ENCODE peak calls at places on chromosomes 13 and 19, in nine cellular contexts. One of them, this sample, is unnamed.

GRCh38 chr13:37306778-37307544 is 201.5 kb upstream of the CSNK1A1L start:
- DNase-seq in posterior cingulate gyrus: no peak
- DNase-seq in DMS 273 treated with DMSO at 0.1 percent for 48 hours: no peak
- DNase-seq in activated CD8-positive, alpha-beta memory T cell treated with anti-CD3 and anti-CD28 coated beads for 48 hours: no peak
- DNase-seq in cerebellar nuclear complex: no peak
- DNase-seq in thyroid gland: no peak
- DNase-seq in GM03348: peak
- DNase-seq in EL: peak
- DNase-seq in foreskin fibroblast: peak
- DNase-seq in this sample: no peak

GRCh38 chr19:33300016-33300981 is 2.0 kb downstream of the CEBPA start:
- DNase-seq in posterior cingulate gyrus: no peak
- DNase-seq in DMS 273 treated with DMSO at 0.1 percent for 48 hours: no peak
- DNase-seq in activated CD8-positive, alpha-beta memory T cell treated with anti-CD3 and anti-CD28 coated beads for 48 hours: no peak
- DNase-seq in cerebellar nuclear complex: no peak
- DNase-seq in thyroid gland: no peak
- DNase-seq in GM03348: peak
- DNase-seq in EL: no peak
- DNase-seq in foreskin fibroblast: no peak
- DNase-seq in this sample: no peak

GRCh38 chr13:114118763-114119123 is 13.7 kb downstream of the RASA3 start:
- DNase-seq in posterior cingulate gyrus: no peak
- DNase-seq in DMS 273 treated with DMSO at 0.1 percent for 48 hours: no peak
- DNase-seq in activated CD8-positive, alpha-beta memory T cell treated with anti-CD3 and anti-CD28 coated beads for 48 hours: no peak
- DNase-seq in cerebellar nuclear complex: no peak
- DNase-seq in thyroid gland: peak
- DNase-seq in GM03348: peak
- DNase-seq in EL: no peak
- DNase-seq in foreskin fibroblast: no peak
- DNase-seq in this sample: no peak

GRCh38 chr19:44512326-44513298 is 12.3 kb upstream of the ZNF180 start:
- DNase-seq in posterior cingulate gyrus: no peak
- DNase-seq in DMS 273 treated with DMSO at 0.1 percent for 48 hours: no peak
- DNase-seq in activated CD8-positive, alpha-beta memory T cell treated with anti-CD3 and anti-CD28 coated beads for 48 hours: no peak
- DNase-seq in cerebellar nuclear complex: no peak
- DNase-seq in thyroid gland: no peak
- DNase-seq in GM03348: peak
- DNase-seq in EL: peak
- DNase-seq in foreskin fibroblast: peak
- DNase-seq in this sample: no peak

GRCh38 chr19:44738603-44739585 is 9.6 kb upstream of the BCL3 start:
- DNase-seq in posterior cingulate gyrus: no peak
- DNase-seq in DMS 273 treated with DMSO at 0.1 percent for 48 hours: no peak
- DNase-seq in activated CD8-positive, alpha-beta memory T cell treated with anti-CD3 and anti-CD28 coated beads for 48 hours: no peak
- DNase-seq in cerebellar nuclear complex: no peak
- DNase-seq in thyroid gland: peak
- DNase-seq in GM03348: no peak
- DNase-seq in EL: no peak
- DNase-seq in foreskin fibroblast: no peak
- DNase-seq in this sample: no peak

GRCh38 chr13:69423844-69424243 is 683.8 kb upstream of the ATXN8OS start:
- DNase-seq in posterior cingulate gyrus: no peak
- DNase-seq in DMS 273 treated with DMSO at 0.1 percent for 48 hours: no peak
- DNase-seq in activated CD8-positive, alpha-beta memory T cell treated with anti-CD3 and anti-CD28 coated beads for 48 hours: no peak
- DNase-seq in cerebellar nuclear complex: no peak
- DNase-seq in thyroid gland: no peak
- DNase-seq in GM03348: no peak
- DNase-seq in EL: no peak
- DNase-seq in foreskin fibroblast: no peak
- DNase-seq in this sample: no peak

GRCh38 chr13:113179374-113180230 is 21.2 kb downstream of the PROZ start:
- DNase-seq in posterior cingulate gyrus: no peak
- DNase-seq in DMS 273 treated with DMSO at 0.1 percent for 48 hours: no peak
- DNase-seq in activated CD8-positive, alpha-beta memory T cell treated with anti-CD3 and anti-CD28 coated beads for 48 hours: no peak
- DNase-seq in cerebellar nuclear complex: no peak
- DNase-seq in thyroid gland: no peak
- DNase-seq in GM03348: no peak
- DNase-seq in EL: peak
- DNase-seq in foreskin fibroblast: no peak
- DNase-seq in this sample: no peak

GRCh38 chr19:8831832-8832131 is 322 bp downstream of the ZNF558 start:
- DNase-seq in posterior cingulate gyrus: no peak
- DNase-seq in DMS 273 treated with DMSO at 0.1 percent for 48 hours: no peak
- DNase-seq in activated CD8-positive, alpha-beta memory T cell treated with anti-CD3 and anti-CD28 coated beads for 48 hours: no peak
- DNase-seq in cerebellar nuclear complex: no peak
- DNase-seq in thyroid gland: no peak
- DNase-seq in GM03348: no peak
- DNase-seq in EL: no peak
- DNase-seq in foreskin fibroblast: no peak
- DNase-seq in this sample: no peak

GRCh38 chr19:33752945-33753344 is 43.7 kb upstream of the KCTD15 start:
- DNase-seq in posterior cingulate gyrus: no peak
- DNase-seq in DMS 273 treated with DMSO at 0.1 percent for 48 hours: no peak
- DNase-seq in activated CD8-positive, alpha-beta memory T cell treated with anti-CD3 and anti-CD28 coated beads for 48 hours: no peak
- DNase-seq in cerebellar nuclear complex: no peak
- DNase-seq in thyroid gland: no peak
- DNase-seq in GM03348: no peak
- DNase-seq in EL: no peak
- DNase-seq in foreskin fibroblast: no peak
- DNase-seq in this sample: no peak

GRCh38 chr13:39602614-39603366 is at the start of gene LHFPL6:
- DNase-seq in posterior cingulate gyrus: peak
- DNase-seq in DMS 273 treated with DMSO at 0.1 percent for 48 hours: no peak
- DNase-seq in activated CD8-positive, alpha-beta memory T cell treated with anti-CD3 and anti-CD28 coated beads for 48 hours: peak
- DNase-seq in cerebellar nuclear complex: peak
- DNase-seq in thyroid gland: peak
- DNase-seq in GM03348: peak
- DNase-seq in EL: peak
- DNase-seq in foreskin fibroblast: peak
- DNase-seq in this sample: peak

GRCh38 chr13:75797719-75798118 is 161.6 kb downstream of the LMO7 start:
- DNase-seq in posterior cingulate gyrus: no peak
- DNase-seq in DMS 273 treated with DMSO at 0.1 percent for 48 hours: no peak
- DNase-seq in activated CD8-positive, alpha-beta memory T cell treated with anti-CD3 and anti-CD28 coated beads for 48 hours: no peak
- DNase-seq in cerebellar nuclear complex: no peak
- DNase-seq in thyroid gland: no peak
- DNase-seq in GM03348: no peak
- DNase-seq in EL: no peak
- DNase-seq in foreskin fibroblast: no peak
- DNase-seq in this sample: no peak

GRCh38 chr13:41007359-41008118 is 11.6 kb downstream of the ELF1 start:
- DNase-seq in posterior cingulate gyrus: no peak
- DNase-seq in DMS 273 treated with DMSO at 0.1 percent for 48 hours: no peak
- DNase-seq in activated CD8-positive, alpha-beta memory T cell treated with anti-CD3 and anti-CD28 coated beads for 48 hours: no peak
- DNase-seq in cerebellar nuclear complex: no peak
- DNase-seq in thyroid gland: no peak
- DNase-seq in GM03348: peak
- DNase-seq in EL: peak
- DNase-seq in foreskin fibroblast: no peak
- DNase-seq in this sample: no peak

GRCh38 chr13:93460005-93460404 is 233.4 kb downstream of the GPC6 start:
- DNase-seq in posterior cingulate gyrus: no peak
- DNase-seq in DMS 273 treated with DMSO at 0.1 percent for 48 hours: no peak
- DNase-seq in activated CD8-positive, alpha-beta memory T cell treated with anti-CD3 and anti-CD28 coated beads for 48 hours: no peak
- DNase-seq in cerebellar nuclear complex: no peak
- DNase-seq in thyroid gland: no peak
- DNase-seq in GM03348: no peak
- DNase-seq in EL: no peak
- DNase-seq in foreskin fibroblast: no peak
- DNase-seq in this sample: no peak

GRCh38 chr19:18522124-18522861 is 423 bp upstream of the ELL start:
- DNase-seq in posterior cingulate gyrus: peak
- DNase-seq in DMS 273 treated with DMSO at 0.1 percent for 48 hours: peak
- DNase-seq in activated CD8-positive, alpha-beta memory T cell treated with anti-CD3 and anti-CD28 coated beads for 48 hours: peak
- DNase-seq in cerebellar nuclear complex: peak
- DNase-seq in thyroid gland: peak
- DNase-seq in GM03348: peak
- DNase-seq in EL: peak
- DNase-seq in foreskin fibroblast: peak
- DNase-seq in this sample: peak

GRCh38 chr19:13547102-13547501 is 40.8 kb upstream of the CACNA1A start:
- DNase-seq in posterior cingulate gyrus: no peak
- DNase-seq in DMS 273 treated with DMSO at 0.1 percent for 48 hours: no peak
- DNase-seq in activated CD8-positive, alpha-beta memory T cell treated with anti-CD3 and anti-CD28 coated beads for 48 hours: no peak
- DNase-seq in cerebellar nuclear complex: no peak
- DNase-seq in thyroid gland: no peak
- DNase-seq in GM03348: no peak
- DNase-seq in EL: no peak
- DNase-seq in foreskin fibroblast: no peak
- DNase-seq in this sample: no peak

GRCh38 chr13:50376895-50377575 is 361.8 kb downstream of the KCNRG start:
- DNase-seq in posterior cingulate gyrus: no peak
- DNase-seq in DMS 273 treated with DMSO at 0.1 percent for 48 hours: no peak
- DNase-seq in activated CD8-positive, alpha-beta memory T cell treated with anti-CD3 and anti-CD28 coated beads for 48 hours: no peak
- DNase-seq in cerebellar nuclear complex: no peak
- DNase-seq in thyroid gland: peak
- DNase-seq in GM03348: no peak
- DNase-seq in EL: no peak
- DNase-seq in foreskin fibroblast: no peak
- DNase-seq in this sample: no peak

GRCh38 chr13:100674363-100674847 is at the start of gene TMTC4:
- DNase-seq in posterior cingulate gyrus: no peak
- DNase-seq in DMS 273 treated with DMSO at 0.1 percent for 48 hours: no peak
- DNase-seq in activated CD8-positive, alpha-beta memory T cell treated with anti-CD3 and anti-CD28 coated beads for 48 hours: no peak
- DNase-seq in cerebellar nuclear complex: no peak
- DNase-seq in thyroid gland: no peak
- DNase-seq in GM03348: no peak
- DNase-seq in EL: no peak
- DNase-seq in foreskin fibroblast: no peak
- DNase-seq in this sample: no peak

GRCh38 chr19:3986260-3987041 is 1.2 kb upstream of the EEF2 start:
- DNase-seq in posterior cingulate gyrus: peak
- DNase-seq in DMS 273 treated with DMSO at 0.1 percent for 48 hours: peak
- DNase-seq in activated CD8-positive, alpha-beta memory T cell treated with anti-CD3 and anti-CD28 coated beads for 48 hours: no peak
- DNase-seq in cerebellar nuclear complex: peak
- DNase-seq in thyroid gland: peak
- DNase-seq in GM03348: peak
- DNase-seq in EL: peak
- DNase-seq in foreskin fibroblast: peak
- DNase-seq in this sample: no peak

GRCh38 chr13:77697208-77698103 is at the start of gene SLAIN1:
- DNase-seq in posterior cingulate gyrus: peak
- DNase-seq in DMS 273 treated with DMSO at 0.1 percent for 48 hours: peak
- DNase-seq in activated CD8-positive, alpha-beta memory T cell treated with anti-CD3 and anti-CD28 coated beads for 48 hours: peak
- DNase-seq in cerebellar nuclear complex: no peak
- DNase-seq in thyroid gland: peak
- DNase-seq in GM03348: peak
- DNase-seq in EL: peak
- DNase-seq in foreskin fibroblast: peak
- DNase-seq in this sample: peak

GRCh38 chr19:53809518-53810186 is 14.5 kb downstream of the NLRP12 start:
- DNase-seq in posterior cingulate gyrus: no peak
- DNase-seq in DMS 273 treated with DMSO at 0.1 percent for 48 hours: no peak
- DNase-seq in activated CD8-positive, alpha-beta memory T cell treated with anti-CD3 and anti-CD28 coated beads for 48 hours: no peak
- DNase-seq in cerebellar nuclear complex: no peak
- DNase-seq in thyroid gland: no peak
- DNase-seq in GM03348: no peak
- DNase-seq in EL: no peak
- DNase-seq in foreskin fibroblast: no peak
- DNase-seq in this sample: no peak

GRCh38 chr19:18227781-18228271 is 1.6 kb upstream of the PDE4C start:
- DNase-seq in posterior cingulate gyrus: no peak
- DNase-seq in DMS 273 treated with DMSO at 0.1 percent for 48 hours: no peak
- DNase-seq in activated CD8-positive, alpha-beta memory T cell treated with anti-CD3 and anti-CD28 coated beads for 48 hours: no peak
- DNase-seq in cerebellar nuclear complex: no peak
- DNase-seq in thyroid gland: no peak
- DNase-seq in GM03348: no peak
- DNase-seq in EL: no peak
- DNase-seq in foreskin fibroblast: no peak
- DNase-seq in this sample: no peak

GRCh38 chr19:15419413-15420025 is 731 bp upstream of the AKAP8L start:
- DNase-seq in posterior cingulate gyrus: no peak
- DNase-seq in DMS 273 treated with DMSO at 0.1 percent for 48 hours: no peak
- DNase-seq in activated CD8-positive, alpha-beta memory T cell treated with anti-CD3 and anti-CD28 coated beads for 48 hours: no peak
- DNase-seq in cerebellar nuclear complex: no peak
- DNase-seq in thyroid gland: no peak
- DNase-seq in GM03348: peak
- DNase-seq in EL: peak
- DNase-seq in foreskin fibroblast: peak
- DNase-seq in this sample: no peak

GRCh38 chr19:9971341-9971897 is 35.1 kb upstream of the OLFM2 start:
- DNase-seq in posterior cingulate gyrus: no peak
- DNase-seq in DMS 273 treated with DMSO at 0.1 percent for 48 hours: no peak
- DNase-seq in activated CD8-positive, alpha-beta memory T cell treated with anti-CD3 and anti-CD28 coated beads for 48 hours: no peak
- DNase-seq in cerebellar nuclear complex: no peak
- DNase-seq in thyroid gland: no peak
- DNase-seq in GM03348: no peak
- DNase-seq in EL: no peak
- DNase-seq in foreskin fibroblast: no peak
- DNase-seq in this sample: no peak

GRCh38 chr19:55173717-55174409 is 6.2 kb downstream of the SYT5 start:
- DNase-seq in posterior cingulate gyrus: peak
- DNase-seq in DMS 273 treated with DMSO at 0.1 percent for 48 hours: no peak
- DNase-seq in activated CD8-positive, alpha-beta memory T cell treated with anti-CD3 and anti-CD28 coated beads for 48 hours: peak
- DNase-seq in cerebellar nuclear complex: no peak
- DNase-seq in thyroid gland: no peak
- DNase-seq in GM03348: peak
- DNase-seq in EL: peak
- DNase-seq in foreskin fibroblast: peak
- DNase-seq in this sample: no peak

GRCh38 chr19:41367848-41368301 is 3.9 kb upstream of the B9D2 start:
- DNase-seq in posterior cingulate gyrus: no peak
- DNase-seq in DMS 273 treated with DMSO at 0.1 percent for 48 hours: no peak
- DNase-seq in activated CD8-positive, alpha-beta memory T cell treated with anti-CD3 and anti-CD28 coated beads for 48 hours: no peak
- DNase-seq in cerebellar nuclear complex: no peak
- DNase-seq in thyroid gland: no peak
- DNase-seq in GM03348: peak
- DNase-seq in EL: peak
- DNase-seq in foreskin fibroblast: peak
- DNase-seq in this sample: no peak

GRCh38 chr13:100789968-100790367 is 115.4 kb upstream of the TMTC4 start:
- DNase-seq in posterior cingulate gyrus: no peak
- DNase-seq in DMS 273 treated with DMSO at 0.1 percent for 48 hours: peak
- DNase-seq in activated CD8-positive, alpha-beta memory T cell treated with anti-CD3 and anti-CD28 coated beads for 48 hours: no peak
- DNase-seq in cerebellar nuclear complex: no peak
- DNase-seq in thyroid gland: no peak
- DNase-seq in GM03348: no peak
- DNase-seq in EL: no peak
- DNase-seq in foreskin fibroblast: peak
- DNase-seq in this sample: no peak

GRCh38 chr19:46678110-46678732 is 17.2 kb upstream of the DACT3 start:
- DNase-seq in posterior cingulate gyrus: no peak
- DNase-seq in DMS 273 treated with DMSO at 0.1 percent for 48 hours: no peak
- DNase-seq in activated CD8-positive, alpha-beta memory T cell treated with anti-CD3 and anti-CD28 coated beads for 48 hours: no peak
- DNase-seq in cerebellar nuclear complex: no peak
- DNase-seq in thyroid gland: no peak
- DNase-seq in GM03348: peak
- DNase-seq in EL: peak
- DNase-seq in foreskin fibroblast: no peak
- DNase-seq in this sample: peak

This sample was measured in effector CD4-positive, alpha-beta T cell.